ENCODE peak calls at places on chromosomes 12 and 14, in six cellular contexts. One of them, this sample, is unnamed.

GRCh38 chr14:89697281-89698060 is 257.1 kb downstream of the EFCAB11 start:
- DNase-seq in left cardiac atrium: no peak
- DNase-seq in fibroblast of lung: no peak
- DNase-seq in tibial nerve: no peak
- DNase-seq in B cell: no peak
- DNase-seq in Calu3: no peak
- DNase-seq in this sample: no peak

GRCh38 chr12:96248532-96248931 is 54.4 kb downstream of the ELK3 start:
- DNase-seq in left cardiac atrium: no peak
- DNase-seq in B cell: no peak
- DNase-seq in Calu3: no peak
- DNase-seq in tibial nerve: no peak
- DNase-seq in fibroblast of lung: no peak
- DNase-seq in this sample: no peak

GRCh38 chr12:104454997-104455396 is 1.8 kb upstream of the CHST11 start:
- DNase-seq in B cell: no peak
- DNase-seq in fibroblast of lung: peak
- DNase-seq in Calu3: no peak
- DNase-seq in tibial nerve: no peak
- DNase-seq in left cardiac atrium: no peak
- DNase-seq in this sample: no peak

GRCh38 chr12:53706080-53706479 is 21.2 kb downstream of the CALCOCO1 start:
- DNase-seq in tibial nerve: no peak
- DNase-seq in Calu3: no peak
- DNase-seq in B cell: no peak
- DNase-seq in fibroblast of lung: no peak
- DNase-seq in left cardiac atrium: no peak
- DNase-seq in this sample: no peak

GRCh38 chr14:51644215-51644969 is 7.3 kb upstream of the FRMD6 start:
- DNase-seq in Calu3: no peak
- DNase-seq in left cardiac atrium: no peak
- DNase-seq in B cell: no peak
- DNase-seq in tibial nerve: no peak
- DNase-seq in fibroblast of lung: peak
- DNase-seq in this sample: no peak

GRCh38 chr12:27272375-27273028 is 28.4 kb downstream of the STK38L start:
- DNase-seq in B cell: no peak
- DNase-seq in left cardiac atrium: no peak
- DNase-seq in tibial nerve: no peak
- DNase-seq in fibroblast of lung: no peak
- DNase-seq in Calu3: no peak
- DNase-seq in this sample: no peak

GRCh38 chr12:53336137-53336785 is at the start of gene SP7:
- DNase-seq in left cardiac atrium: no peak
- DNase-seq in fibroblast of lung: no peak
- DNase-seq in Calu3: no peak
- DNase-seq in B cell: peak
- DNase-seq in tibial nerve: no peak
- DNase-seq in this sample: no peak

GRCh38 chr12:4763549-4763948 is 43.3 kb downstream of the GALNT8 start:
- DNase-seq in tibial nerve: no peak
- DNase-seq in left cardiac atrium: no peak
- DNase-seq in Calu3: peak
- DNase-seq in B cell: no peak
- DNase-seq in fibroblast of lung: peak
- DNase-seq in this sample: no peak

GRCh38 chr12:42162198-42162597 is 17.5 kb upstream of the GXYLT1 start:
- DNase-seq in left cardiac atrium: no peak
- DNase-seq in tibial nerve: no peak
- DNase-seq in Calu3: no peak
- DNase-seq in B cell: no peak
- DNase-seq in fibroblast of lung: no peak
- DNase-seq in this sample: no peak

GRCh38 chr14:24297190-24297964 is 2.2 kb downstream of the DHRS1 start:
- DNase-seq in left cardiac atrium: no peak
- DNase-seq in fibroblast of lung: peak
- DNase-seq in tibial nerve: no peak
- DNase-seq in Calu3: peak
- DNase-seq in B cell: no peak
- DNase-seq in this sample: no peak

GRCh38 chr12:30599631-30600030 is 96.0 kb downstream of the IPO8 start:
- DNase-seq in Calu3: no peak
- DNase-seq in tibial nerve: no peak
- DNase-seq in fibroblast of lung: peak
- DNase-seq in left cardiac atrium: no peak
- DNase-seq in B cell: no peak
- DNase-seq in this sample: no peak

GRCh38 chr12:68113644-68114043 is 45.9 kb downstream of the IFNG start:
- DNase-seq in left cardiac atrium: no peak
- DNase-seq in fibroblast of lung: no peak
- DNase-seq in tibial nerve: no peak
- DNase-seq in Calu3: peak
- DNase-seq in B cell: no peak
- DNase-seq in this sample: no peak

GRCh38 chr14:55707365-55707804 is 127.4 kb downstream of the KTN1 start:
- DNase-seq in B cell: no peak
- DNase-seq in fibroblast of lung: peak
- DNase-seq in tibial nerve: no peak
- DNase-seq in Calu3: no peak
- DNase-seq in left cardiac atrium: no peak
- DNase-seq in this sample: no peak

GRCh38 chr12:54154708-54155316 is 34.0 kb downstream of the SMUG1 start:
- DNase-seq in Calu3: no peak
- DNase-seq in left cardiac atrium: no peak
- DNase-seq in B cell: no peak
- DNase-seq in tibial nerve: no peak
- DNase-seq in fibroblast of lung: no peak
- DNase-seq in this sample: no peak

GRCh38 chr14:67413806-67414769 is 2.1 kb upstream of the PLEK2 start:
- DNase-seq in B cell: no peak
- DNase-seq in Calu3: peak
- DNase-seq in fibroblast of lung: peak
- DNase-seq in tibial nerve: no peak
- DNase-seq in left cardiac atrium: peak
- DNase-seq in this sample: no peak

GRCh38 chr14:95431199-95432145 is 85.0 kb downstream of the SYNE3 start:
- DNase-seq in fibroblast of lung: peak
- DNase-seq in tibial nerve: no peak
- DNase-seq in Calu3: peak
- DNase-seq in left cardiac atrium: no peak
- DNase-seq in B cell: peak
- DNase-seq in this sample: no peak

GRCh38 chr12:5548152-5548933 is 116.4 kb downstream of the NTF3 start:
- DNase-seq in B cell: no peak
- DNase-seq in left cardiac atrium: no peak
- DNase-seq in Calu3: no peak
- DNase-seq in tibial nerve: no peak
- DNase-seq in fibroblast of lung: no peak
- DNase-seq in this sample: no peak

GRCh38 chr12:47896633-47897032 is 8.2 kb downstream of the VDR start:
- DNase-seq in tibial nerve: no peak
- DNase-seq in Calu3: peak
- DNase-seq in left cardiac atrium: no peak
- DNase-seq in B cell: no peak
- DNase-seq in fibroblast of lung: no peak
- DNase-seq in this sample: no peak

GRCh38 chr14:56331815-56332214 is 213.6 kb downstream of the PELI2 start:
- DNase-seq in Calu3: no peak
- DNase-seq in tibial nerve: no peak
- DNase-seq in B cell: no peak
- DNase-seq in left cardiac atrium: no peak
- DNase-seq in fibroblast of lung: peak
- DNase-seq in this sample: no peak

GRCh38 chr14:94889520-94890312 is 119.8 kb upstream of the GSC start:
- DNase-seq in left cardiac atrium: no peak
- DNase-seq in Calu3: no peak
- DNase-seq in B cell: no peak
- DNase-seq in fibroblast of lung: no peak
- DNase-seq in tibial nerve: no peak
- DNase-seq in this sample: no peak

GRCh38 chr12:45349911-45350310 is 134.0 kb downstream of the ANO6 start:
- DNase-seq in left cardiac atrium: no peak
- DNase-seq in Calu3: no peak
- DNase-seq in tibial nerve: no peak
- DNase-seq in B cell: no peak
- DNase-seq in fibroblast of lung: peak
- DNase-seq in this sample: no peak

GRCh38 chr12:50055831-50056628 is 1.4 kb upstream of the ASIC1 start:
- DNase-seq in tibial nerve: no peak
- DNase-seq in fibroblast of lung: peak
- DNase-seq in Calu3: peak
- DNase-seq in B cell: peak
- DNase-seq in left cardiac atrium: no peak
- DNase-seq in this sample: no peak

GRCh38 chr12:18250313-18250916 is 10.9 kb upstream of the PIK3C2G start:
- DNase-seq in left cardiac atrium: no peak
- DNase-seq in B cell: no peak
- DNase-seq in fibroblast of lung: peak
- DNase-seq in tibial nerve: no peak
- DNase-seq in Calu3: peak
- DNase-seq in this sample: no peak

GRCh38 chr14:79544671-79545070 is 666.6 kb downstream of the DIO2 start:
- DNase-seq in Calu3: no peak
- DNase-seq in B cell: no peak
- DNase-seq in fibroblast of lung: peak
- DNase-seq in left cardiac atrium: no peak
- DNase-seq in tibial nerve: no peak
- DNase-seq in this sample: no peak

GRCh38 chr12:119988788-119989618 is at the start of gene BICDL1:
- DNase-seq in fibroblast of lung: peak
- DNase-seq in tibial nerve: no peak
- DNase-seq in Calu3: peak
- DNase-seq in B cell: peak
- DNase-seq in left cardiac atrium: peak
- DNase-seq in this sample: no peak

GRCh38 chr14:62988967-62989366 is 56.3 kb downstream of the KCNH5 start:
- DNase-seq in fibroblast of lung: peak
- DNase-seq in Calu3: no peak
- DNase-seq in B cell: no peak
- DNase-seq in left cardiac atrium: no peak
- DNase-seq in tibial nerve: no peak
- DNase-seq in this sample: no peak

GRCh38 chr14:105537580-105538474 is 11.4 kb downstream of the TMEM121 start:
- DNase-seq in left cardiac atrium: peak
- DNase-seq in tibial nerve: no peak
- DNase-seq in B cell: peak
- DNase-seq in Calu3: peak
- DNase-seq in fibroblast of lung: no peak
- DNase-seq in this sample: peak

GRCh38 chr12:49089831-49090773 is 4.5 kb downstream of the DHH start:
- DNase-seq in fibroblast of lung: peak
- DNase-seq in left cardiac atrium: peak
- DNase-seq in B cell: peak
- DNase-seq in tibial nerve: no peak
- DNase-seq in Calu3: peak
- DNase-seq in this sample: no peak

This sample was measured in omental fat pad.